ENCODE peak calls at places on chromosomes 16 and 17, in six cellular contexts. M, I, C, K, S and P are unnamed samples. For H3K4me1, the result is how much of the 10 kb centered on the place peaks cover.

GRCh38 chr17:81365601-81366585 is 29.4 kb upstream of the BAHCC1 start:
- DNase-seq in I (no peak), S (peak), C (peak), K (peak), M (peak), P (peak)

GRCh38 chr17:10526517-10526916 is 8.2 kb upstream of the MYH1 start:
- DNase-seq in C (no peak), M (no peak), K (no peak), S (no peak), I (no peak), P (no peak)

GRCh38 chr17:59366773-59367656 is 35.6 kb downstream of the YPEL2 start:
- DNase-seq in S (peak), M (peak), I (no peak), C (peak), K (peak), P (no peak)

GRCh38 chr17:8124350-8125195 is 667 bp upstream of the HES7 start:
- DNase-seq in C (no peak), S (no peak), K (no peak), M (peak), I (no peak), P (no peak)

GRCh38 chr16:11117576-11118211 is 138.3 kb downstream of the SOCS1 start:
- DNase-seq in C (no peak), I (no peak), M (no peak), K (no peak), S (no peak), P (no peak)

GRCh38 chr16:8660841-8661301 is 13.5 kb upstream of the ABAT start:
- DNase-seq in I (peak), K (peak), C (peak), S (peak), M (peak), P (peak)

GRCh38 chr17:46193246-46193625 is at the start of gene KANSL1:
- DNase-seq in I (peak), K (peak), C (peak), M (peak), S (peak), P (peak)

GRCh38 chr17:69884361-69884760 is 190.7 kb upstream of the KCNJ16 start:
- DNase-seq in C (no peak), M (no peak), S (no peak), K (no peak), I (no peak), P (no peak)

GRCh38 chr17:45900723-45901415 is 6.5 kb downstream of the MAPT start:
- DNase-seq in I (no peak), C (no peak), S (no peak), K (no peak), M (no peak), P (no peak)

GRCh38 chr16:28010671-28011070 is 52.8 kb downstream of the GSG1L start:
- DNase-seq in M (no peak), S (no peak), K (no peak), C (no peak), I (no peak), P (no peak)

GRCh38 chr16:17476414-17477259 is 5.9 kb upstream of the XYLT1 start:
- DNase-seq in C (no peak), K (peak), I (peak), S (peak), M (peak), P (no peak)

GRCh38 chr16:632486-633335 is 1.9 kb downstream of the WFIKKN1 start:
- DNase-seq in C (no peak), M (no peak), I (peak), K (no peak), S (no peak), P (peak)

GRCh38 chr17:80413771-80414507 is 1.0 kb upstream of the ENDOV start:
- DNase-seq in C (no peak), I (no peak), M (no peak), S (peak), K (no peak), P (no peak)

GRCh38 chr16:10736926-10737625 is 6.6 kb upstream of the NUBP1 start:
- DNase-seq in K (peak), I (peak), S (no peak), M (peak), C (peak), P (no peak)

GRCh38 chr16:87271256-87271655 is 45.9 kb downstream of the C16orf95 start:
- DNase-seq in I (no peak), M (no peak), K (no peak), C (no peak), S (no peak), P (no peak)

GRCh38 chr16:842631-843560 is 42.4 kb upstream of the GNG13 start:
- DNase-seq in S (no peak), I (no peak), M (no peak), C (no peak), K (no peak), P (no peak)

GRCh38 chr17:46832945-46833839 is 14.7 kb upstream of the WNT3 start:
- DNase-seq in M (peak), C (no peak), K (peak), I (no peak), S (peak), P (no peak)

GRCh38 chr17:65027305-65027704 is 29.2 kb downstream of the GNA13 start:
- DNase-seq in M (peak), I (peak), K (no peak), C (no peak), S (no peak), P (no peak)

GRCh38 chr16:69859105-69859969 is 91.8 kb upstream of the CLEC18A start:
- DNase-seq in K (no peak), S (peak), C (peak), M (peak), I (no peak), P (no peak)

GRCh38 chr16:89024546-89024945 is 47.5 kb upstream of the CBFA2T3 start:
- DNase-seq in I (no peak), S (peak), M (no peak), C (no peak), K (no peak), P (peak)

GRCh38 chr17:411416-412120 is 59.0 kb upstream of the RPH3AL start:
- DNase-seq in K (no peak), S (no peak), C (no peak), M (no peak), I (no peak), P (no peak)

GRCh38 chr17:69448431-69449102 is 34.1 kb downstream of the MAP2K6 start:
- DNase-seq in S (peak), K (no peak), I (no peak), M (peak), C (no peak), P (no peak)

GRCh38 chr17:69228576-69228975 is at the start of gene ABCA10:
- DNase-seq in I (no peak), K (no peak), M (no peak), C (no peak), S (no peak), P (no peak)

GRCh38 chr16:89324056-89325010 is 106.8 kb downstream of the ZNF778 start:
- DNase-seq in M (peak), S (no peak), K (no peak), C (no peak), I (peak), P (peak)

GRCh38 chr16:72401079-72401361 is 229.1 kb upstream of the PMFBP1 start:
- DNase-seq in K (no peak), S (no peak), C (no peak), M (no peak), I (no peak), P (no peak)

GRCh38 chr17:7004398-7005253 is 7.8 kb upstream of the RNASEK start:
- DNase-seq in C (no peak), M (no peak), I (no peak), K (peak), S (no peak), P (no peak)

GRCh38 chr17:53627511-53627910 is 195.2 kb upstream of the KIF2B start:
- DNase-seq in M (peak), I (no peak), K (no peak), C (no peak), S (no peak), P (no peak)

GRCh38 chr16:66588981-66589713 is 9.9 kb downstream of the CMTM2 start:
- DNase-seq in M (no peak), K (no peak), I (peak), S (no peak), C (peak), P (peak)

GRCh38 chr17:59001158-59001814 is 105.4 kb downstream of the TRIM37 start:
- DNase-seq in M (peak), K (peak), I (peak), C (peak), S (no peak), P (no peak)

DNA sequence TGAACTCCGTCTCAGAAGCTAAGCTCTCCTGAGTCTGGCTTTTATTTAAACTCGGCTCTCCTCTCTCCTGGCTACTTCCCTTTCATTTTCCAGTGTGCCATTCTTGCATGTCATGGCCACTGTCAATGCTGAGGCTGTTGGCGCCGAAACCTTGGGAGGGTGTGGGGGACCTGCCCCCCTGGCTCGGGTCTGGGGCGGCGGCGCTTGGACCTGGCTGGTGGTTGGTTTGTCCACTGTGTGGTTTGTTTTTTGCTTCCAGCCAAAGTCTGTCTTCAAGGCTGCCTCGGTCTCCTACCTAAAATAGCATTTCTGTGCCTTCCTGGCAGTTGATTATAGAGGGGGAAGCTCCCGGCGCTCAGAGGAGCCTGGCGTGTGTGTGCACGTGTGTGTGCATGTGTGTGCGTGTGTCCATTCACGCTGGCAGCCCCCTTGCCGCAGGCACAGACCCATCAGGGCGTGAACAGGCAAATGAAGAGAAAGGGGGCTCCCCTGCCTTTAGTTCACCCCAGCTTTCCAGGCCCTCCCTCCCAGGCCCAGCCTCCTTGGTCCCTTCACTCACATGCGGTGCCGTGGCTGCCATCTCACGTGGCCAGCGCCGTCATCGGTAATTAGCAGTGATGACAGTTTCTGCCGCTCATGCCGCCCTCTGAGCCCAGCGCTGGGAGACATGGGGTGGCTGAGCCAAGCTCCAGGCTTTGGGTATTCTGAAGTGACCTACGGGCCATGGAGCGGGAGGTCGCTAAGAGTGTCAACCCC is 179.9 kb downstream of the SEC14L1 start:
- DNase-seq in I (peak), S (no peak), K (no peak), C (no peak), M (no peak), P (no peak)
- H3K27ac ChIP-seq in I (peak), S (peak), K (peak), C (no peak), M (peak), P (peak)

GRCh38 chr17:62802531-62803205 is 5.4 kb downstream of the MARCHF10 start:
- DNase-seq in M (peak), K (no peak), S (no peak), I (no peak), C (no peak), P (no peak)
- H3K4me1 ChIP-seq in M (under half), K (under half), S (under half), I (under half), C (under half), P (under half)

GRCh38 chr17:48539177-48539576 is 5.7 kb downstream of the HOXB2 start:
- DNase-seq in C (no peak), S (no peak), M (peak), I (no peak), K (no peak), P (no peak)

GRCh38 chr17:48542114-48542955 is 2.6 kb downstream of the HOXB2 start:
- DNase-seq in I (no peak), C (no peak), K (no peak), S (no peak), M (no peak), P (peak)

GRCh38 chr17:48541036-48541573 is 3.8 kb downstream of the HOXB2 start:
- DNase-seq in S (no peak), M (no peak), K (no peak), I (no peak), C (no peak), P (no peak)

GRCh38 chr17:48541574-48542113 is 3.3 kb downstream of the HOXB2 start:
- DNase-seq in K (no peak), S (no peak), I (peak), C (no peak), M (no peak), P (peak)

DNA sequence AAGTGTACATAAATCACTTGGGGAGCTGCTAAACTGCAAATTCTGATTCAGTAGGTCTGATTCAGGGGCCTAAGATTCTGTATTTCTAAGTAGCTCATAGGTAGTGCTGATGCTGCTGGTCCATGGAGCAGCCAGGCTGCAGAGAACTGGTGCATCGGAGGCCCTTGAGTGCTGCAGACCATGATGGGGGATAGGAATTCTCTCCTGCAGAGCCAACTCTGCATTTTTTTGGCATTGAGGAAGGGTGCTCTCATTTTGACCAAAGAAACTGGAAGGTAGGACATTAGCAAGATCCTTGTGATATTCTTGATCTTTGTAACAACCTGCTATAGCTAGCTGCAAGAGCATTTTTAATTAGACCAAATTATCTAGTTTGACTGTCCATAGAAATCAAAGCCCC is 4.7 kb downstream of the HOXB2 start:
- DNase-seq in I (no peak), M (peak), K (no peak), C (no peak), S (no peak), P (no peak)
- H3K27ac ChIP-seq in I (no peak), M (peak), K (no peak), C (no peak), S (no peak), P (no peak)

GRCh38 chr16:57630402-57630787 is 2.0 kb downstream of the ADGRG1 start:
- DNase-seq in K (no peak), I (no peak), S (no peak), M (no peak), C (no peak), P (no peak)

GRCh38 chr16:57630931-57631845 is 2.8 kb downstream of the ADGRG1 start:
- DNase-seq in C (no peak), S (no peak), K (no peak), I (no peak), M (no peak), P (no peak)

GRCh38 chr16:57633383-57634064 is 5.1 kb downstream of the ADGRG1 start:
- DNase-seq in M (no peak), C (no peak), K (no peak), I (no peak), S (no peak), P (no peak)

GRCh38 chr16:57634171-57634570 is 5.7 kb downstream of the ADGRG1 start:
- DNase-seq in M (no peak), K (no peak), I (no peak), S (peak), C (no peak), P (no peak)

DNA sequence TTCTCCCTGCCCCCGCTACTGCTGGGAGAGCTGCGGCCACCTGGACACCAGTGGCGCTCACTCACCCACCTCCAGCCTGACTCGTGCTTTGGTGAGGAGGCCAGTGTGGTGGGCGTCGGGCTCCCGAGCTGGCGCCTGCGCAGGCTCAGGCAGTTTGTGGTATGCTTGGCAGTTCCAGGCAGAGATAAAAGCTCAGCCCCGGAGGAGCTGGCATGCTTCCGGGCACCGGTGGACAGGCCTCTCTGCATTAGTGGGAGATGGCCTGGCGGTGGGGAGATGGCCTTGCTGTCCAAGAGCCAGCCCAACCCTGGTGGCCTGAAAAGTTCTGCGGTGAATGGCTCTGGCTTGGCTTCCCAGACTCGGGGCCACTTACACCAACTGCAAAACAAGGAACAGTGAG is 4.1 kb downstream of the ADGRG1 start:
- DNase-seq in C (no peak), S (no peak), M (peak), I (no peak), K (no peak), P (no peak)
- H3K4me1 ChIP-seq in C (under half), S (under half), M (under half), I (under half), K (under half), P (under half)

DNA sequence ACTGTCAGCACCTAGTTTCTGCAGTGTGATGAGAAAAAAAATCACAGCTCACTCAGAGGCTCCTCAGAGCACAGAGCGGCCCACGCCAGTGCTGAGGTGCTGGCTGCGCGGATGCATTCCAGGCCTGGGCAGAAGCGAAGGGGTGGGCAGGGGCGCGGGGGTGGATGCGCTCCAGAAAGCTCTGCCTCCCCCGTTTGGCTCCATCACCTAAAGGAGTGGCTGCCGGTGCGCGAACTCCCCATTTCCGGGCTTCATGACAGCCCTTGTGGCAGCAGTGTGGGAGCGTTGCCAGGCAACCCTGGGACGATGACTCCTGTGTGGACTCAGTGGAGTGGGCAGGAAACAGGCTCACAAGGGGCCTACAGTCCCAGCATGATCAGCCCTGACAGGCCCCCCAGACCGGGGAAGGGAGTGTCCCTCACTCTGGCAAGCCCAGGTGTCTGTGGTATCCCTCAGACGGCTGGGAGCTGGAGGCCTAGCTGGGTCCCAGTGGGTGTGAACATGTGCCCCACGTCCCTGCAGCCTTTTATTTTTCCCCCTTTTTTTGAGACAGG is 32.8 kb upstream of the NUDT16L1 start:
- DNase-seq in K (no peak), I (peak), M (peak), S (no peak), C (peak), P (peak)
- H3K27ac ChIP-seq in K (no peak), I (peak), M (peak), S (no peak), C (no peak), P (no peak)

GRCh38 chr17:37312137-37312923 is 63.5 kb upstream of the C17orf78 start:
- DNase-seq in I (no peak), S (no peak), K (no peak), M (peak), C (no peak), P (no peak)
- H3K4me1 ChIP-seq in I (under half), S (under half), K (under half), M (under half), C (under half), P (under half)

DNA sequence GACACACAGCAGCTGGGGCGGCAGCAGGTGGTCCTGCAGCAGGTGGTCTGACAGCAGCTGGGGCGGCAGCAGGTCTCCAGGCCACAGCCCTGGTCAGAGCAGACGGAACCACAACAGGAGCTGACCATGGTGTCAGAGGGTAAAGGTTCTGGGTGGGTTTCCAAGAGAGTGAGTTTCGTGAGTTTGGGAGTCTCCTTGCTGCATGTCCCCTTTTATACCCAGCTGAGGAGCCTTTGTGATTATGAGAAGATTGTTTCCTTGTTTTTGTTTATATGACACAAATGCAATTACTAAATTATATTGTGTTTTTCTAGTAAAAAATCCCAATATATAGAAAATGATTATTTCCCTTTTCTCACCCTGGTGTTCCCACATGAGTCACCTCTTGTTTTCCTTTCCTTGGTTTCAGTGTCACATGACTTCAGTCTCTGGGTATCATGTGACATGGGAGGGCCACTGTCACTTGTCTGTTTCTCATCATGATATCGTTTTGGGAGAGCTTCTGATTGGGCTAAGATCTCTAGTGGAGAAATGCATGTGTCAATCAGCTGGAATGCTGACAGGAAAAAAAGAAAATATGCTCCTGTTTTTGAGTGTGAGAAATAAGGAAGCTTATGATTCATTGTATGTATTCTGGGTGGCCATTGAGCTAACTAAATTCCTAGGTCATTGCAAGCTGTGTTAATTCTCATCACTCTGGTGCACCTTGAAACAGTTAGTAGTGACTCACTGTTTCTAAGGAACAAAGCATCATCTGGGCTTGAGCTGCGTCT is at the start of gene KRTAP4-6:
- DNase-seq in M (peak), K (no peak), S (no peak), I (no peak), C (no peak), P (no peak)
- H3K27ac ChIP-seq in M (no peak), K (no peak), S (no peak), I (no peak), C (no peak), P (no peak)

GRCh38 chr17:77422104-77422782 is 281.5 kb downstream of the SEC14L1 start:
- DNase-seq in M (no peak), S (no peak), K (no peak), I (no peak), C (no peak), P (no peak)
- H3K4me1 ChIP-seq in M (half or more), S (under half), K (under half), I (half or more), C (under half), P (under half)